ENCODE peak calls at places on chromosome X, in six cellular contexts. One of them, this sample, is unnamed.

GRCh38 chrX:5397409-5397808 is 831.3 kb downstream of the NLGN4X start:
- DNase-seq in stimulated activated CD4-positive, alpha-beta T cell treated with anti-CD3 and anti-CD28 coated beads, TNF-alpha, amount 100 ng/mL, for 48 hours: no peak
- DNase-seq in activated effector memory CD4-positive, alpha-beta T cell treated with Interleukin-2 at 50 U/mL for 16 hours: no peak
- DNase-seq in activated CD8-positive, alpha-beta T cell treated with anti-CD3 and anti-CD28 coated beads, Interleukin-2, amount 10 ng/mL, durations not matched to agents 7 days and 5 days: no peak
- DNase-seq in NCI-H748 treated with DMSO at 0.1 percent for 48 hours: no peak
- DNase-seq in H1: no peak
- DNase-seq in this sample: no peak

GRCh38 chrX:124395145-124395858 is 48.9 kb downstream of the SH2D1A start:
- DNase-seq in activated CD8-positive, alpha-beta T cell treated with anti-CD3 and anti-CD28 coated beads, Interleukin-2, amount 10 ng/mL, durations not matched to agents 7 days and 5 days: no peak
- DNase-seq in H1: no peak
- DNase-seq in stimulated activated CD4-positive, alpha-beta T cell treated with anti-CD3 and anti-CD28 coated beads, TNF-alpha, amount 100 ng/mL, for 48 hours: no peak
- DNase-seq in NCI-H748 treated with DMSO at 0.1 percent for 48 hours: no peak
- DNase-seq in activated effector memory CD4-positive, alpha-beta T cell treated with Interleukin-2 at 50 U/mL for 16 hours: no peak
- DNase-seq in this sample: no peak

GRCh38 chrX:37755073-37755472 is 24.8 kb upstream of the CYBB start:
- DNase-seq in stimulated activated CD4-positive, alpha-beta T cell treated with anti-CD3 and anti-CD28 coated beads, TNF-alpha, amount 100 ng/mL, for 48 hours: no peak
- DNase-seq in H1: no peak
- DNase-seq in activated effector memory CD4-positive, alpha-beta T cell treated with Interleukin-2 at 50 U/mL for 16 hours: no peak
- DNase-seq in activated CD8-positive, alpha-beta T cell treated with anti-CD3 and anti-CD28 coated beads, Interleukin-2, amount 10 ng/mL, durations not matched to agents 7 days and 5 days: peak
- DNase-seq in NCI-H748 treated with DMSO at 0.1 percent for 48 hours: no peak
- DNase-seq in this sample: no peak

GRCh38 chrX:12977761-12978204 is 2.9 kb downstream of the TMSB4X start:
- DNase-seq in activated effector memory CD4-positive, alpha-beta T cell treated with Interleukin-2 at 50 U/mL for 16 hours: no peak
- DNase-seq in activated CD8-positive, alpha-beta T cell treated with anti-CD3 and anti-CD28 coated beads, Interleukin-2, amount 10 ng/mL, durations not matched to agents 7 days and 5 days: no peak
- DNase-seq in NCI-H748 treated with DMSO at 0.1 percent for 48 hours: no peak
- DNase-seq in stimulated activated CD4-positive, alpha-beta T cell treated with anti-CD3 and anti-CD28 coated beads, TNF-alpha, amount 100 ng/mL, for 48 hours: no peak
- DNase-seq in H1: no peak
- DNase-seq in this sample: no peak

GRCh38 chrX:8724176-8724757 is 7.7 kb downstream of the ANOS1 start:
- DNase-seq in H1: no peak
- DNase-seq in activated effector memory CD4-positive, alpha-beta T cell treated with Interleukin-2 at 50 U/mL for 16 hours: no peak
- DNase-seq in stimulated activated CD4-positive, alpha-beta T cell treated with anti-CD3 and anti-CD28 coated beads, TNF-alpha, amount 100 ng/mL, for 48 hours: no peak
- DNase-seq in NCI-H748 treated with DMSO at 0.1 percent for 48 hours: no peak
- DNase-seq in activated CD8-positive, alpha-beta T cell treated with anti-CD3 and anti-CD28 coated beads, Interleukin-2, amount 10 ng/mL, durations not matched to agents 7 days and 5 days: no peak
- DNase-seq in this sample: no peak

GRCh38 chrX:39975094-39975865 is 122.5 kb downstream of the BCOR start:
- DNase-seq in stimulated activated CD4-positive, alpha-beta T cell treated with anti-CD3 and anti-CD28 coated beads, TNF-alpha, amount 100 ng/mL, for 48 hours: no peak
- DNase-seq in H1: no peak
- DNase-seq in activated effector memory CD4-positive, alpha-beta T cell treated with Interleukin-2 at 50 U/mL for 16 hours: no peak
- DNase-seq in activated CD8-positive, alpha-beta T cell treated with anti-CD3 and anti-CD28 coated beads, Interleukin-2, amount 10 ng/mL, durations not matched to agents 7 days and 5 days: no peak
- DNase-seq in NCI-H748 treated with DMSO at 0.1 percent for 48 hours: no peak
- DNase-seq in this sample: peak

GRCh38 chrX:123740006-123740405 is 7.2 kb upstream of the THOC2 start:
- DNase-seq in stimulated activated CD4-positive, alpha-beta T cell treated with anti-CD3 and anti-CD28 coated beads, TNF-alpha, amount 100 ng/mL, for 48 hours: no peak
- DNase-seq in H1: no peak
- DNase-seq in activated CD8-positive, alpha-beta T cell treated with anti-CD3 and anti-CD28 coated beads, Interleukin-2, amount 10 ng/mL, durations not matched to agents 7 days and 5 days: no peak
- DNase-seq in activated effector memory CD4-positive, alpha-beta T cell treated with Interleukin-2 at 50 U/mL for 16 hours: no peak
- DNase-seq in NCI-H748 treated with DMSO at 0.1 percent for 48 hours: no peak
- DNase-seq in this sample: no peak

GRCh38 chrX:140664939-140665338 is 44.6 kb upstream of the LINC00632 start:
- DNase-seq in NCI-H748 treated with DMSO at 0.1 percent for 48 hours: peak
- DNase-seq in activated effector memory CD4-positive, alpha-beta T cell treated with Interleukin-2 at 50 U/mL for 16 hours: no peak
- DNase-seq in stimulated activated CD4-positive, alpha-beta T cell treated with anti-CD3 and anti-CD28 coated beads, TNF-alpha, amount 100 ng/mL, for 48 hours: no peak
- DNase-seq in activated CD8-positive, alpha-beta T cell treated with anti-CD3 and anti-CD28 coated beads, Interleukin-2, amount 10 ng/mL, durations not matched to agents 7 days and 5 days: no peak
- DNase-seq in H1: no peak
- DNase-seq in this sample: no peak

GRCh38 chrX:17415242-17415815 is 40.3 kb downstream of the NHS start:
- DNase-seq in activated CD8-positive, alpha-beta T cell treated with anti-CD3 and anti-CD28 coated beads, Interleukin-2, amount 10 ng/mL, durations not matched to agents 7 days and 5 days: no peak
- DNase-seq in stimulated activated CD4-positive, alpha-beta T cell treated with anti-CD3 and anti-CD28 coated beads, TNF-alpha, amount 100 ng/mL, for 48 hours: no peak
- DNase-seq in activated effector memory CD4-positive, alpha-beta T cell treated with Interleukin-2 at 50 U/mL for 16 hours: no peak
- DNase-seq in NCI-H748 treated with DMSO at 0.1 percent for 48 hours: no peak
- DNase-seq in H1: no peak
- DNase-seq in this sample: no peak

GRCh38 chrX:87578978-87579377 is 61.4 kb downstream of the KLHL4 start:
- DNase-seq in NCI-H748 treated with DMSO at 0.1 percent for 48 hours: peak
- DNase-seq in stimulated activated CD4-positive, alpha-beta T cell treated with anti-CD3 and anti-CD28 coated beads, TNF-alpha, amount 100 ng/mL, for 48 hours: no peak
- DNase-seq in activated CD8-positive, alpha-beta T cell treated with anti-CD3 and anti-CD28 coated beads, Interleukin-2, amount 10 ng/mL, durations not matched to agents 7 days and 5 days: no peak
- DNase-seq in activated effector memory CD4-positive, alpha-beta T cell treated with Interleukin-2 at 50 U/mL for 16 hours: no peak
- DNase-seq in H1: no peak
- DNase-seq in this sample: no peak

GRCh38 chrX:150348365-150348764 is 14.8 kb upstream of the MAMLD1 start:
- DNase-seq in activated effector memory CD4-positive, alpha-beta T cell treated with Interleukin-2 at 50 U/mL for 16 hours: no peak
- DNase-seq in NCI-H748 treated with DMSO at 0.1 percent for 48 hours: no peak
- DNase-seq in stimulated activated CD4-positive, alpha-beta T cell treated with anti-CD3 and anti-CD28 coated beads, TNF-alpha, amount 100 ng/mL, for 48 hours: no peak
- DNase-seq in H1: peak
- DNase-seq in activated CD8-positive, alpha-beta T cell treated with anti-CD3 and anti-CD28 coated beads, Interleukin-2, amount 10 ng/mL, durations not matched to agents 7 days and 5 days: no peak
- DNase-seq in this sample: no peak

GRCh38 chrX:46294234-46294633 is 251.0 kb downstream of the ZNF674 start:
- DNase-seq in stimulated activated CD4-positive, alpha-beta T cell treated with anti-CD3 and anti-CD28 coated beads, TNF-alpha, amount 100 ng/mL, for 48 hours: no peak
- DNase-seq in NCI-H748 treated with DMSO at 0.1 percent for 48 hours: no peak
- DNase-seq in H1: no peak
- DNase-seq in activated CD8-positive, alpha-beta T cell treated with anti-CD3 and anti-CD28 coated beads, Interleukin-2, amount 10 ng/mL, durations not matched to agents 7 days and 5 days: no peak
- DNase-seq in activated effector memory CD4-positive, alpha-beta T cell treated with Interleukin-2 at 50 U/mL for 16 hours: no peak
- DNase-seq in this sample: no peak

GRCh38 chrX:15310117-15310516 is 5.3 kb downstream of the ASB11 start:
- DNase-seq in H1: no peak
- DNase-seq in activated CD8-positive, alpha-beta T cell treated with anti-CD3 and anti-CD28 coated beads, Interleukin-2, amount 10 ng/mL, durations not matched to agents 7 days and 5 days: no peak
- DNase-seq in NCI-H748 treated with DMSO at 0.1 percent for 48 hours: peak
- DNase-seq in activated effector memory CD4-positive, alpha-beta T cell treated with Interleukin-2 at 50 U/mL for 16 hours: no peak
- DNase-seq in stimulated activated CD4-positive, alpha-beta T cell treated with anti-CD3 and anti-CD28 coated beads, TNF-alpha, amount 100 ng/mL, for 48 hours: no peak
- DNase-seq in this sample: peak

GRCh38 chrX:124829930-124830329 is 483.6 kb downstream of the SH2D1A start:
- DNase-seq in activated CD8-positive, alpha-beta T cell treated with anti-CD3 and anti-CD28 coated beads, Interleukin-2, amount 10 ng/mL, durations not matched to agents 7 days and 5 days: no peak
- DNase-seq in NCI-H748 treated with DMSO at 0.1 percent for 48 hours: no peak
- DNase-seq in H1: no peak
- DNase-seq in activated effector memory CD4-positive, alpha-beta T cell treated with Interleukin-2 at 50 U/mL for 16 hours: no peak
- DNase-seq in stimulated activated CD4-positive, alpha-beta T cell treated with anti-CD3 and anti-CD28 coated beads, TNF-alpha, amount 100 ng/mL, for 48 hours: no peak
- DNase-seq in this sample: no peak